ENCODE peak calls at places on chromosomes 2 and 18, in five cellular contexts. Y is epithelial cell of prostate; K is CD8-positive, alpha-beta memory T cell; Z is neural progenitor cell; T is adrenal gland. A is an unnamed sample.

GRCh38 chr2:224069172-224069571 is 30.1 kb upstream of the SERPINE2 start:
- DNase-seq in Y (no peak), K (no peak), Z (no peak), T (peak), A (no peak)

GRCh38 chr2:180763249-180763989 is 217.0 kb upstream of the UBE2E3 start:
- DNase-seq in Y (no peak), K (no peak), Z (no peak), T (no peak), A (no peak)

GRCh38 chr2:172380436-172381274 is 46.7 kb upstream of the ITGA6 start:
- DNase-seq in Y (no peak), K (no peak), Z (peak), T (peak), A (no peak)

GRCh38 chr18:22309191-22309590 is 108.5 kb downstream of the CTAGE1 start:
- DNase-seq in Y (no peak), K (no peak), Z (no peak), T (no peak), A (no peak)

GRCh38 chr2:579351-579886 is 97.8 kb downstream of the TMEM18 start:
- DNase-seq in Y (no peak), K (no peak), Z (no peak), T (no peak), A (no peak)

GRCh38 chr2:176140520-176141317 is 10.6 kb upstream of the HOXD4 start:
- DNase-seq in Y (no peak), K (peak), Z (peak), T (peak), A (no peak)

GRCh38 chr18:26706796-26707406 is 158.5 kb upstream of the KCTD1 start:
- DNase-seq in Y (no peak), K (no peak), Z (no peak), T (no peak), A (no peak)

GRCh38 chr18:9861933-9862332 is 23.8 kb upstream of the TXNDC2 start:
- DNase-seq in Y (no peak), K (no peak), Z (no peak), T (no peak), A (no peak)

GRCh38 chr2:66577331-66578041 is 142.6 kb downstream of the MEIS1 start:
- DNase-seq in Y (no peak), K (no peak), Z (peak), T (peak), A (no peak)

DNA sequence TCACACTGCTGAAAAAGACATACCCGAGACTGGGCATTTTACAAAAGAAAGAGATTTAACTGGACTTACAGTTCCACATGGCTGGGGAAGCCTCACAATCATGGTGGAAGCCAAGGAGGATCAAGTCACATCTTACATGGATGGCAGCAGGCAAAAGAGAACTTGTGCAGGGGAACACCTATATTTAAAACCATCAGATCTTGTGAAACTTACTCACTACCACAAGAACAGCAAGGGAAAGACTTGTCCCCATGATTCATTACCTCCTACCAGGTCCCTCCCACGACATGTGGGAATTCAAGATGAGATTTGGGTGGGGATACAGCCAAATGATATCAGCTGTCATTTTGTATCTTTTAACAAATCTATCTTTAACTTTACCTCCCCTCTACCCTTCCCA is 251.1 kb upstream of the RASGRP3 start:
- DNase-seq in Y (no peak), K (no peak), Z (no peak), T (no peak), A (no peak)
- H3K27ac ChIP-seq in Y (no peak), K (no peak), Z (no peak), T (no peak), A (no peak)

GRCh38 chr2:23670245-23670592 is 256.7 kb downstream of the ATAD2B start:
- DNase-seq in Y (no peak), K (no peak), Z (no peak), T (no peak), A (no peak)
- H3K27ac ChIP-seq in Y (peak), K (no peak), Z (no peak), T (peak), A (no peak)

GRCh38 chr2:20606198-20606597 is 44.7 kb downstream of the HS1BP3 start:
- DNase-seq in Y (no peak), K (no peak), Z (no peak), T (no peak), A (no peak)
- H3K27ac ChIP-seq in Y (no peak), K (no peak), Z (no peak), T (peak), A (no peak)

DNA sequence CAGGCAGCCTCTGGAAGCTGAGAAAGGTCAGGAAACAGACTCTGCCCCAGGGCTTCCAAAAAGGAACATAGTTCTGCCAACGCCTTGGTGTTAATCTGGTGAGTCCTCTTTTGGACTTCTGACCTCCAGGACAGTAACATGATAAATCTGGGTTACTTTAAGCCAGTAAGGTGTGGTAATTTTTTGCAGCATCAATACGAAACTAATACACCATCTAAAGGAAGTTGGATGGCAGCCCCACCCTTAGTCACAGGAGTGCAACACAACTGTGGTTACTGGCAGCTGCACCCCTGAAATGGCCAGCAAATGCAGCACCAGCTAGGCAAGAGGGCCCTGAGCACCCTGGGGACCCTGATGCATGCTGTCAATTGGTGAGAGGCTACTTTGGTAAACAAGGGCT is 25.8 kb downstream of the CREG2 start:
- DNase-seq in Y (no peak), K (no peak), Z (no peak), T (no peak), A (no peak)
- H3K27ac ChIP-seq in Y (peak), K (no peak), Z (no peak), T (no peak), A (no peak)

DNA sequence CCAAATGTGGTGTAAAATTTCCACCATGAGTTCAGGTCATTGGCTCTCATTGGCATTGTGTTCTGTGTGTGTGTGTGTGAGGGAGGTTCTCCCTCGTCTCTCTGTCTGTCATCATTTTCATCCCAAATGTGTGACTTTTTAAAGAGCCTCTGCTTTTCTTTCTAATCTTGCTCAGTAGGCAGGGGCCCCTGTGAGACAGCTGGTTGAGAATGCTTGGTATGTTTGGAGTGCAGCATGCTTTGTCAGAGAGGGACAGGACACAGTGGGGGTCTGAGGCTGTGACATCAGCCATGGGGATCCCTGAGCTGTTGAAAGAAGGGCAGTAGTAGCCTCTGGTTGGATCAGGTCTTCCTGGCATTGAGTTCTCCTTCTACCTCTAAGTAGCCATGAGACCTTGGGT is 10.6 kb downstream of the PTPRM start:
- DNase-seq in Y (no peak), K (no peak), Z (peak), T (no peak), A (no peak)
- H3K27ac ChIP-seq in Y (no peak), K (no peak), Z (peak), T (no peak), A (no peak)

GRCh38 chr2:159070235-159070634 is 101.8 kb downstream of the TANC1 start:
- DNase-seq in Y (no peak), K (no peak), Z (no peak), T (no peak), A (no peak)
- H3K27ac ChIP-seq in Y (peak), K (no peak), Z (no peak), T (peak), A (no peak)

DNA sequence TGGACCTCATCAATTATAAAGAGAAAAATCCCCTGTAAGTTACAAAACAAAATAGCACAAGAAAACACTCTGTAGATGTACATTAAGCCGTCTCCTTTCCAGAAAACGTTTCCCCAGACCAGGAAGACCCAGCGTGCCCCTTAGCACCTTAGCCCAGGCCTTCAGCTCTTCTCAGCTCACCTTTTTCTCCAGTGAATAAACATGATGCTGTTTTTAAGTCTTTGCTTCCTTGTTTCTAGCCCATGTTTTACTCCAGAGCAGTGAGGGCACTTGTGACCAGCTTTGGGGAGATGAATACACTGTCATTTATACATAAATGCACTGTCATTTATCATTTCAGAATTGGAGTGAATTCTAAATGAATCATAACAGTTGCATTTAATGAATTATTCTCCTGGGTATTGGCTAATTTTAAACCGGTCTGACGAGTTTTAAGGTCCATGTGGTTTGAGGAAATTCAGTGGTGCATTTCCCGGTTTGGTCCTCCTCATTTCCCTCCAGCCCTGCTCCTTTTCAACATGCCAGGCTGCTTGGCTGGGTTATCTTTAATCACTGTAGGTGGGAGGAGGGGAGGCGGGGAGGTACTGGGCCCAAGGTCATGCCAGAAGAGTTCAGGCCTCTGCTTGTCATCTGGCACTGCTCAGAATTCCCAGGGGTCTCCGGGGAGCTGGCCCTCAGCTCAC is 23.8 kb downstream of the PRKCE start:
- DNase-seq in Y (peak), K (no peak), Z (no peak), T (peak), A (no peak)
- H3K27ac ChIP-seq in Y (peak), K (no peak), Z (no peak), T (peak), A (no peak)

GRCh38 chr18:48790869-48791635 is 159.7 kb downstream of the SMAD7 start:
- DNase-seq in Y (no peak), K (no peak), Z (no peak), T (peak), A (no peak)

GRCh38 chr18:48791636-48792105 is 159.1 kb downstream of the SMAD7 start:
- DNase-seq in Y (no peak), K (no peak), Z (no peak), T (no peak), A (no peak)

GRCh38 chr18:48789259-48789812 is 161.4 kb downstream of the SMAD7 start:
- DNase-seq in Y (no peak), K (no peak), Z (no peak), T (no peak), A (no peak)

GRCh38 chr18:48792141-48792540 is 158.6 kb downstream of the SMAD7 start:
- DNase-seq in Y (no peak), K (no peak), Z (no peak), T (peak), A (no peak)

GRCh38 chr18:48790226-48790863 is 160.4 kb downstream of the SMAD7 start:
- DNase-seq in Y (no peak), K (no peak), Z (no peak), T (peak), A (no peak)
- H3K27ac ChIP-seq in Y (no peak), K (no peak), Z (no peak), T (peak), A (peak)

A was measured in caudate nucleus.